ENCODE peak calls at places on chromosome 22, in seven cellular contexts. M is SK-N-SH, C is HepG2, U is K562, V is HCT116, Z is H1, R is GM12878. N is an unnamed sample.

GRCh38 chr22:36659762-36660509 is 43.6 kb downstream of the CACNG2 start:
- DNase-seq in M (peak), Z (no peak), C (peak), R (no peak), V (peak), U (peak), N (peak)

GRCh38 chr22:48309115-48309705 is 1518.5 kb downstream of the BRD1 start:
- DNase-seq in C (no peak), R (no peak), U (no peak), V (no peak), Z (no peak), M (no peak), N (no peak)

GRCh38 chr22:48488149-48488551 is 1339.5 kb downstream of the BRD1 start:
- DNase-seq in V (no peak), R (no peak), U (no peak), M (peak), Z (no peak), C (no peak), N (no peak)

GRCh38 chr22:21593406-21594232 is 26.1 kb downstream of the UBE2L3 start:
- DNase-seq in U (peak), V (no peak), M (peak), Z (no peak), C (peak), R (no peak), N (peak)

GRCh38 chr22:46894081-46894671 is 131.7 kb downstream of the TBC1D22A start:
- DNase-seq in C (no peak), V (no peak), M (peak), R (no peak), U (no peak), Z (no peak), N (no peak)

GRCh38 chr22:46350111-46350510 is 14.6 kb downstream of the TRMU start:
- DNase-seq in Z (no peak), C (no peak), U (no peak), V (no peak), M (no peak), R (no peak), N (no peak)

GRCh38 chr22:47842119-47842518 is 1079.7 kb downstream of the TBC1D22A start:
- DNase-seq in M (no peak), V (no peak), R (no peak), U (no peak), C (no peak), Z (no peak), N (no peak)

GRCh38 chr22:26515938-26516337 is 3.7 kb upstream of the TFIP11 start:
- DNase-seq in M (no peak), U (no peak), V (no peak), R (no peak), C (no peak), Z (no peak), N (no peak)

GRCh38 chr22:46292173-46292572 is 4.5 kb upstream of the GTSE1 start:
- DNase-seq in U (no peak), R (no peak), Z (no peak), C (no peak), M (no peak), V (no peak), N (no peak)

GRCh38 chr22:19798825-19799224 is 38.2 kb downstream of the TBX1 start:
- DNase-seq in R (no peak), Z (no peak), U (no peak), V (no peak), M (peak), C (no peak), N (no peak)

GRCh38 chr22:50713008-50713385 is 25.0 kb upstream of the ACR start:
- DNase-seq in Z (no peak), V (no peak), U (no peak), M (no peak), R (no peak), C (no peak), N (no peak)

GRCh38 chr22:26656896-26657851 is at the start of gene MIAT:
- DNase-seq in U (peak), V (no peak), M (peak), Z (no peak), R (no peak), C (no peak), N (no peak)

GRCh38 chr22:36722055-36722454 is 18.5 kb upstream of the CACNG2 start:
- DNase-seq in C (no peak), Z (no peak), R (no peak), M (no peak), V (no peak), U (no peak), N (no peak)

GRCh38 chr22:47054231-47055072 is 292.0 kb downstream of the TBC1D22A start:
- DNase-seq in M (no peak), Z (no peak), R (no peak), C (no peak), U (no peak), V (no peak), N (no peak)

GRCh38 chr22:26680485-26680884 is 23.1 kb downstream of the MIAT start:
- DNase-seq in R (no peak), M (no peak), V (no peak), C (no peak), Z (no peak), U (no peak), N (no peak)

GRCh38 chr22:45284705-45285305 is at the start of gene UPK3A:
- DNase-seq in U (no peak), Z (no peak), M (peak), V (peak), C (no peak), R (no peak), N (peak)
- TF ChIP-seq JUND in U (no peak), Z (no peak), M (no peak), V (no peak), C (no peak), R (no peak), N (no peak)

GRCh38 chr22:18118345-18118915 is 7.8 kb downstream of the TUBA8 start:
- DNase-seq in V (no peak), C (no peak), M (no peak), Z (no peak), R (no peak), U (no peak), N (no peak)

GRCh38 chr22:18114495-18114894 is 3.9 kb downstream of the TUBA8 start:
- DNase-seq in M (no peak), C (no peak), U (no peak), R (no peak), V (no peak), Z (no peak), N (no peak)

GRCh38 chr22:18114976-18115652 is 4.5 kb downstream of the TUBA8 start:
- DNase-seq in R (no peak), V (no peak), Z (no peak), C (no peak), M (no peak), U (no peak), N (no peak)

GRCh38 chr22:18115844-18116480 is 5.4 kb downstream of the TUBA8 start:
- DNase-seq in V (no peak), M (no peak), R (no peak), U (no peak), Z (no peak), C (no peak), N (no peak)

GRCh38 chr22:18116634-18117033 is 6.0 kb downstream of the TUBA8 start:
- DNase-seq in C (no peak), R (no peak), Z (no peak), U (no peak), V (no peak), M (no peak), N (no peak)
- TF ChIP-seq JUND in C (no peak), R (no peak), Z (no peak), U (no peak), V (no peak), M (no peak), N (no peak)

GRCh38 chr22:30332994-30333706 is 6.4 kb upstream of the TBC1D10A start:
- DNase-seq in Z (no peak), R (no peak), V (no peak), U (no peak), M (no peak), C (no peak), N (no peak)
- TF ChIP-seq JUND in Z (no peak), R (no peak), V (no peak), U (no peak), M (no peak), C (no peak), N (no peak)

GRCh38 chr22:40436460-40437431 is 66.4 kb downstream of the SGSM3 start:
- DNase-seq in C (peak), M (peak), U (peak), V (peak), R (peak), Z (no peak), N (no peak)
- TF ChIP-seq JUND in C (no peak), M (no peak), U (no peak), V (no peak), R (peak), Z (no peak), N (no peak)

GRCh38 chr22:42881982-42882656 is 25.0 kb upstream of the ARFGAP3 start:
- DNase-seq in U (no peak), V (no peak), Z (no peak), R (no peak), C (no peak), M (no peak), N (no peak)
- TF ChIP-seq JUND in U (no peak), V (no peak), Z (no peak), R (no peak), C (no peak), M (no peak), N (no peak)

GRCh38 chr22:28112130-28112529 is 193.1 kb upstream of the PITPNB start:
- DNase-seq in V (no peak), C (no peak), Z (no peak), U (no peak), M (no peak), R (no peak), N (no peak)
- TF ChIP-seq JUND in V (no peak), C (no peak), Z (no peak), U (no peak), M (no peak), R (no peak), N (no peak)

N was measured in T47D.